ENCODE peak calls at places on chromosome 4, in four cellular contexts. M is A549, C is HCT116, D is A673. J is an unnamed sample. For H3K4me1, the result is how much of the 10 kb centered on the place peaks cover.

GRCh38 chr4:56424697-56425514 is 10.5 kb downstream of the PPAT start:
- DNase-seq in M (peak), C (no peak), D (peak), J (no peak)

GRCh38 chr4:165096776-165097175 is 15.9 kb downstream of the TMEM192 start:
- DNase-seq in M (peak), C (no peak), D (peak), J (no peak)

GRCh38 chr4:165381821-165382373 is 3.1 kb downstream of the CPE start:
- DNase-seq in M (no peak), C (no peak), D (no peak), J (no peak)

GRCh38 chr4:159102623-159103405 is at the start of gene RAPGEF2:
- DNase-seq in M (peak), C (peak), D (peak), J (peak)

GRCh38 chr4:155900402-155900801 is 3.1 kb upstream of the TDO2 start:
- DNase-seq in M (no peak), C (no peak), D (peak), J (peak)

GRCh38 chr4:38950734-38951133 is 81.5 kb downstream of the TMEM156 start:
- DNase-seq in M (no peak), C (no peak), D (no peak), J (no peak)

GRCh38 chr4:498328-498919 is 532 bp downstream of the ZNF721 start:
- DNase-seq in M (no peak), C (no peak), D (no peak), J (no peak)

GRCh38 chr4:100977746-100978397 is 369.5 kb downstream of the PPP3CA start:
- DNase-seq in M (no peak), C (no peak), D (no peak), J (no peak)

GRCh38 chr4:54230479-54231418 is 1.7 kb downstream of the PDGFRA start:
- DNase-seq in M (no peak), C (no peak), D (no peak), J (no peak)

GRCh38 chr4:92305878-92306520 is 2.2 kb downstream of the GRID2 start:
- DNase-seq in M (no peak), C (no peak), D (no peak), J (no peak)

GRCh38 chr4:16544251-16544721 is 318.0 kb upstream of the TAPT1 start:
- DNase-seq in M (no peak), C (no peak), D (no peak), J (no peak)

GRCh38 chr4:74444891-74445642 is at the start of gene AREG:
- DNase-seq in M (peak), C (peak), D (peak), J (no peak)

GRCh38 chr4:659851-660250 is 14.2 kb downstream of the ATP5ME start:
- DNase-seq in M (no peak), C (no peak), D (no peak), J (no peak)

GRCh38 chr4:25098964-25099843 is 61.0 kb downstream of the SEPSECS start:
- DNase-seq in M (no peak), C (no peak), D (no peak), J (no peak)

GRCh38 chr4:108738307-108738706 is 24.5 kb downstream of the ETNPPL start:
- DNase-seq in M (no peak), C (no peak), D (no peak), J (no peak)

GRCh38 chr4:185134176-185134869 is 8.7 kb upstream of the SLC25A4 start:
- DNase-seq in M (peak), C (peak), D (peak), J (no peak)

GRCh38 chr4:184732126-184732525 is 1.8 kb downstream of the CENPU start:
- DNase-seq in M (no peak), C (no peak), D (peak), J (no peak)

GRCh38 chr4:125097729-125098128 is 217.0 kb upstream of the FAT4 start:
- DNase-seq in M (no peak), C (no peak), D (peak), J (no peak)

GRCh38 chr4:25351777-25352421 is 25.2 kb upstream of the ANAPC4 start:
- DNase-seq in M (no peak), C (no peak), D (no peak), J (no peak)

GRCh38 chr4:183200453-183200852 is 101.4 kb downstream of the WWC2 start:
- DNase-seq in M (no peak), C (no peak), D (peak), J (no peak)

GRCh38 chr4:7699040-7699439 is 240.6 kb downstream of the AFAP1 start:
- DNase-seq in M (no peak), C (no peak), D (no peak), J (no peak)

GRCh38 chr4:26032572-26033320 is 118.7 kb downstream of the SMIM20 start:
- DNase-seq in M (no peak), C (no peak), D (no peak), J (no peak)

GRCh38 chr4:44425614-44426208 is 22.9 kb downstream of the KCTD8 start:
- DNase-seq in M (no peak), C (no peak), D (peak), J (no peak)

GRCh38 chr4:70844180-70844579 is 4.5 kb upstream of the GRSF1 start:
- DNase-seq in M (no peak), C (no peak), D (no peak), J (no peak)

GRCh38 chr4:37734989-37735388 is 48.8 kb upstream of the RELL1 start:
- DNase-seq in M (no peak), C (no peak), D (no peak), J (no peak)

GRCh38 chr4:113760094-113760851 is 1.3 kb downstream of the CAMK2D start:
- DNase-seq in M (peak), C (no peak), D (peak), J (no peak)

GRCh38 chr4:176565044-176565443 is 227.7 kb downstream of the VEGFC start:
- DNase-seq in M (no peak), C (no peak), D (no peak), J (no peak)

GRCh38 chr4:89137231-89137630 is 25.9 kb downstream of the TIGD2 start:
- DNase-seq in M (no peak), C (no peak), D (no peak), J (no peak)

GRCh38 chr4:1743551-1743950 is 22.2 kb downstream of the TACC3 start:
- DNase-seq in M (no peak), C (no peak), D (no peak), J (no peak)

GRCh38 chr4:1745165-1745564 is 23.8 kb downstream of the TACC3 start:
- DNase-seq in M (no peak), C (no peak), D (no peak), J (no peak)

GRCh38 chr4:1745697-1746096 is 24.4 kb downstream of the TACC3 start:
- DNase-seq in M (no peak), C (no peak), D (no peak), J (no peak)

GRCh38 chr4:1744552-1744951 is 23.2 kb downstream of the TACC3 start:
- DNase-seq in M (no peak), C (no peak), D (no peak), J (no peak)

DNA sequence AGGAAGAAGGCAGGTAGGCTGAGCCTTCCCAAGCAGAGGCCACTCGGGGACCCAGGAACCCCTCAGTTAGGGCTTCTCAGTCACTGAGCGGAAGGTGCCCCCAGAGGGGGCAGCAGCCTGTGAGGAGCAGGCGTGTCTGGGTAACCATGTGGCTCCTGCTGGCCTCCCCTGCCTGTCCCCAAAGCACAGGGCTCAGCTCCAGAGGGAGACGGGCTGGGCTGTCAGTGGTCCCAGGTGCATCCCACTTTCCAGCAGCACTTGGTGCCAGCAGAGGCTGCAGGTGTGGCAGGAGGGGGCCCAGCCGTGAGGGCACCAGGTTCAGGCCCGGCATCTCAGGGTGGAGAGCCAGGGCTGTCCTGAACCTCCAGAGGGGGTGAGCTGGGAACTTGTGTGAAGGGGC is 22.7 kb downstream of the TACC3 start:
- DNase-seq in M (no peak), C (no peak), D (no peak), J (no peak)
- H3K4me3 ChIP-seq in M (no peak), C (no peak), D (no peak), J (no peak)

DNA sequence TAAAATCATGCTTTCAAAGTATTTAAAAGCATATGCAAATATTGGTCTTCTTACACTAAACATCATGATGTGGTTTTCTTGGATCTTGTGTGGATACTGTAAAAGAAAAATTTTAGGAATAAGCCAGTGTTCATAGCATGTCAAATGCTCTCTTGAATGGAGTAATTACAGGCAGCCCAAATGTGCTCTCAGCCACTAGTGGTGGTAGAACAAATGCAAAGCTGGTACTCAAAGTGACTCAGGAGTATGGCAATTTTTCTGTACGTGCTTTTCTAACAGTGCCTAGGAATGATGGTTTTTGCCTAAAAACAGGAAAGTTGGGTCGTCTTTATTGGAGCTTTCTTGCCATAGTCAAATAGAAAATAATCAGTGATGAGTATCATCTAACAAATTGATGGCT is 19.9 kb downstream of the PGRMC2 start:
- DNase-seq in M (no peak), C (no peak), D (no peak), J (no peak)
- H3K27ac ChIP-seq in M (peak), C (no peak), D (no peak), J (no peak)

DNA sequence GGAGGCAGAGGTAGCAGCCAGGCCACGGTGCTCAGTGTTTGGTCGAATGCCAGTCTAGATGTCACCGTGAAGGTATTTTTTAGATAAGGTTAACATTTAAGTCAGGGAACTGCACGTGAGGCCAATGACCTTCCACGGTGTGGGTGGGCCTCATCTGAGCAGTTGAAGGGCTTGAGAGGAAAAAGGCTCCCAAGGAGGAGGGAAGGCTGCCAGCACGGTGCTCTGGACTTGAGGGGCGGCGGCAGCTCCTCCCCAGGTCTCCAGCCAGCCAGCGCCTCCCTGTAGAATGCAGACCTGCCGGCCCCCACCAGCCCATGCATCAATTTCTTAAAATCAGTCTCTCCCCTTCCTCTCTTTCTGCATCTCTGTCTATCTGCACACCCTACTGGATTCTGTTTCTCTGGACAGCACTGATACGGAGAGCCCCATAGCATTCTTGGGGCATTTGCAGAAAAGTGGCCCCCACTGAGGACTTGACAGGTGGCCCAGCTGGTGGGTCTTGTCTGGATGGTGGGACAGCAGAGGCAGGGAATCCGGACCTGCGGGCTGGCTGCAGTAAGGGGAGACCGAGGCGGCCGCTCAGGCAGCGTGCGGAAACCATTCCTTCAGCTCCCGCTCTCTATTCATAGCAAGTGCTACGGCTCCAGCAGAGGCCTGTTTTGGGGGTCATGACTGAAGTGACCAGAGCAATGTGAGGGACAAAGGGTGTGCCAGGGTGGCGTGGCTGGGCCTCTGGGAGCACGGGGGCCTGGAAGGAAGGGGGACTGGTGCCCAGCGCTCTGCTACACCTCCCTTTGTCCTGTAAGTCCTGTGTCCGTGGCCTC is 7.9 kb upstream of the RGS12 start:
- DNase-seq in M (no peak), C (no peak), D (no peak), J (no peak)
- H3K4me1 ChIP-seq in M (under half), C (under half), D (under half), J (under half)

GRCh38 chr4:40211224-40212185 is 14.7 kb downstream of the RHOH start:
- DNase-seq in M (no peak), C (no peak), D (no peak), J (no peak)
- H3K4me3 ChIP-seq in M (no peak), C (no peak), D (no peak), J (no peak)

GRCh38 chr4:94458682-94459081 is 6.9 kb downstream of the PDLIM5 start:
- DNase-seq in M (no peak), C (no peak), D (no peak), J (no peak)
- H3K27ac ChIP-seq in M (peak), C (no peak), D (peak), J (no peak)

GRCh38 chr4:187615972-187616371 is 379.6 kb upstream of the ZFP42 start:
- DNase-seq in M (no peak), C (no peak), D (no peak), J (no peak)
- H3K4me1 ChIP-seq in M (under half), C (under half), D (half or more), J (under half)

GRCh38 chr4:80926446-80926845 is 104.1 kb upstream of the BMP3 start:
- DNase-seq in M (no peak), C (no peak), D (no peak), J (no peak)
- H3K4me3 ChIP-seq in M (no peak), C (no peak), D (no peak), J (no peak)